ENCODE peak calls at places on chromosomes 3 and 15, in eight cellular contexts. Y, W, J, O, Q, D, V and A are unnamed samples.

GRCh38 chr15:98842192-98842972 is 165.2 kb downstream of the PGPEP1L start:
- DNase-seq in Y (no peak), W (peak), J (no peak), O (no peak), Q (no peak), D (no peak), V (no peak), A (no peak)

GRCh38 chr3:29186131-29186599 is 94.7 kb upstream of the RBMS3 start:
- DNase-seq in Y (no peak), W (peak), J (no peak), O (no peak), Q (no peak), D (no peak), V (no peak), A (no peak)

GRCh38 chr3:32238816-32239637 is 547 bp downstream of the CMTM8 start:
- DNase-seq in Y (no peak), W (peak), J (no peak), O (peak), Q (peak), D (peak), V (peak), A (no peak)

GRCh38 chr3:12966847-12967750 is 106.1 kb downstream of the IQSEC1 start:
- DNase-seq in Y (no peak), W (peak), J (no peak), O (no peak), Q (peak), D (no peak), V (no peak), A (no peak)

GRCh38 chr3:160319322-160319721 is 79.7 kb downstream of the IFT80 start:
- DNase-seq in Y (no peak), W (no peak), J (no peak), O (no peak), Q (no peak), D (no peak), V (no peak), A (no peak)

GRCh38 chr3:57756528-57757401 is 656 bp downstream of the SLMAP start:
- DNase-seq in Y (peak), W (peak), J (no peak), O (peak), Q (peak), D (peak), V (peak), A (peak)

GRCh38 chr3:14631687-14632444 is 19.7 kb upstream of the CCDC174 start:
- DNase-seq in Y (no peak), W (no peak), J (no peak), O (peak), Q (no peak), D (no peak), V (no peak), A (no peak)

GRCh38 chr3:150699068-150699635 is 4.6 kb downstream of the ERICH6 start:
- DNase-seq in Y (no peak), W (peak), J (no peak), O (no peak), Q (no peak), D (no peak), V (no peak), A (no peak)

GRCh38 chr15:82647045-82647834 is at the start of gene CPEB1:
- DNase-seq in Y (no peak), W (peak), J (no peak), O (peak), Q (peak), D (peak), V (peak), A (peak)

GRCh38 chr3:170982733-170983132 is 43.8 kb downstream of the SLC2A2 start:
- DNase-seq in Y (no peak), W (no peak), J (no peak), O (no peak), Q (no peak), D (no peak), V (no peak), A (no peak)

GRCh38 chr15:78997981-78998499 is 53.2 kb upstream of the CTSH start:
- DNase-seq in Y (no peak), W (no peak), J (no peak), O (no peak), Q (no peak), D (no peak), V (no peak), A (no peak)

GRCh38 chr3:147419062-147419701 is 10.0 kb downstream of the ZIC1 start:
- DNase-seq in Y (no peak), W (peak), J (no peak), O (peak), Q (no peak), D (no peak), V (peak), A (peak)

GRCh38 chr15:69080203-69080957 is 65.9 kb downstream of the NOX5 start:
- DNase-seq in Y (no peak), W (no peak), J (no peak), O (no peak), Q (no peak), D (no peak), V (no peak), A (no peak)

GRCh38 chr3:62982795-62983455 is 107.7 kb upstream of the CADPS start:
- DNase-seq in Y (no peak), W (no peak), J (no peak), O (no peak), Q (no peak), D (no peak), V (no peak), A (no peak)

GRCh38 chr3:6516694-6517093 is 344.2 kb upstream of the GRM7 start:
- DNase-seq in Y (no peak), W (no peak), J (no peak), O (no peak), Q (no peak), D (no peak), V (no peak), A (no peak)

GRCh38 chr3:153980252-153980590 is 141.0 kb upstream of the ARHGEF26 start:
- DNase-seq in Y (no peak), W (no peak), J (no peak), O (no peak), Q (no peak), D (no peak), V (no peak), A (no peak)

GRCh38 chr3:23508464-23508863 is 297.3 kb upstream of the UBE2E1 start:
- DNase-seq in Y (no peak), W (no peak), J (no peak), O (no peak), Q (no peak), D (no peak), V (no peak), A (no peak)

GRCh38 chr3:138241061-138241460 is 54.0 kb downstream of the ARMC8 start:
- DNase-seq in Y (no peak), W (peak), J (no peak), O (no peak), Q (no peak), D (no peak), V (no peak), A (no peak)

GRCh38 chr15:59138243-59138642 is 33.3 kb downstream of the CCNB2 start:
- DNase-seq in Y (no peak), W (peak), J (no peak), O (no peak), Q (peak), D (no peak), V (peak), A (no peak)

GRCh38 chr15:33671456-33671855 is 296.8 kb upstream of the CHRM5 start:
- DNase-seq in Y (no peak), W (no peak), J (no peak), O (no peak), Q (no peak), D (no peak), V (no peak), A (no peak)

GRCh38 chr15:80183291-80183690 is 30.5 kb downstream of the FAH start:
- DNase-seq in Y (no peak), W (no peak), J (no peak), O (no peak), Q (no peak), D (no peak), V (no peak), A (peak)

GRCh38 chr3:53147903-53148400 is 13.1 kb upstream of the PRKCD start:
- DNase-seq in Y (no peak), W (no peak), J (no peak), O (no peak), Q (no peak), D (no peak), V (no peak), A (no peak)
- TF ChIP-seq CTCF in Y (no peak), W (no peak), J (no peak), O (no peak), Q (no peak), D (no peak), V (no peak), A (no peak)

DNA sequence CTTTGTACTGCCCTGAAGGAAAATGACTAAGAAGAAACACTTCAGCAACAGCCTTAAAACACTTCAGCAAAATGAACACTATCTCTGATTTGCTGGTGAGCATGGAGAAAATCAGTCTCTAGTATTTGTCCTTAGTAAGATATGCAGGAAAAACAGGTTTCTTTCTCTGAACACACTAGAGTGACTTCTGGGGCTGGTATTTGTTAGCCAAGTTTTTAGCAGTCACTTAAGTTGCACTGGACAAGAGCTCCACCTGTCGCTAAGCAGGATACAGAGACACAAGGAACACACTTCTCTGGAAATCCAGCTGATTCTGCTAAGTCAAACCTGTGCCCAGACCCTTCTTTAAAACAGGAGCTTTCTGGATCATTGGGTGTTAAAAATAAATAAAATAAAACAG is 65.3 kb downstream of the CHAC1 start:
- DNase-seq in Y (no peak), W (peak), J (no peak), O (peak), Q (no peak), D (peak), V (peak), A (no peak)
- TF ChIP-seq CTCF in Y (peak), W (peak), J (no peak), O (peak), Q (no peak), D (peak), V (peak), A (no peak)

GRCh38 chr3:140432176-140432753 is 245.6 kb upstream of the TRIM42 start:
- DNase-seq in Y (no peak), W (no peak), J (no peak), O (no peak), Q (no peak), D (no peak), V (no peak), A (no peak)
- TF ChIP-seq CTCF in Y (no peak), W (no peak), J (no peak), O (no peak), Q (no peak), D (no peak), V (no peak), A (no peak)

GRCh38 chr3:43155464-43156121 is 49.7 kb upstream of the POMGNT2 start:
- DNase-seq in Y (no peak), W (peak), J (peak), O (peak), Q (no peak), D (peak), V (peak), A (peak)
- TF ChIP-seq CTCF in Y (peak), W (peak), J (peak), O (no peak), Q (no peak), D (peak), V (peak), A (no peak)

GRCh38 chr3:85576091-85576690 is 617.4 kb downstream of the CADM2 start:
- DNase-seq in Y (no peak), W (peak), J (peak), O (peak), Q (peak), D (peak), V (peak), A (no peak)
- TF ChIP-seq CTCF in Y (peak), W (peak), J (peak), O (no peak), Q (peak), D (peak), V (peak), A (no peak)